ENCODE peak calls at places on chromosomes 2 and 18, in seven cellular contexts. S is K562, I is HCT116, Q is SK-N-SH, O is H1, D is GM12878, G is HepG2. J is an unnamed sample.

GRCh38 chr2:119694994-119695521 is 16.1 kb downstream of the TMEM177 start:
- DNase-seq in G (peak), O (no peak), S (no peak), D (no peak), Q (no peak), I (no peak), J (no peak)

GRCh38 chr2:70616168-70616694 is 62.6 kb upstream of the TGFA start:
- DNase-seq in O (no peak), I (no peak), D (no peak), Q (no peak), G (no peak), S (no peak), J (peak)

GRCh38 chr2:7671312-7671711 is 754.1 kb downstream of the RNF144A start:
- DNase-seq in D (no peak), O (no peak), I (no peak), S (no peak), G (no peak), Q (no peak), J (no peak)

GRCh38 chr2:112644933-112645395 is 775 bp upstream of the SLC20A1 start:
- DNase-seq in G (no peak), S (no peak), I (no peak), Q (no peak), D (no peak), O (no peak), J (peak)

GRCh38 chr2:138877421-138877820 is 97.2 kb upstream of the NXPH2 start:
- DNase-seq in O (no peak), S (no peak), I (no peak), Q (no peak), D (no peak), G (no peak), J (no peak)

GRCh38 chr18:9053814-9054213 is 48.7 kb upstream of the NDUFV2 start:
- DNase-seq in G (no peak), S (no peak), Q (no peak), D (no peak), O (no peak), I (no peak), J (no peak)

GRCh38 chr18:54148151-54148550 is 76.3 kb downstream of the MBD2 start:
- DNase-seq in Q (no peak), S (no peak), O (no peak), I (no peak), G (no peak), D (no peak), J (no peak)

GRCh38 chr2:43270461-43270860 is 44.1 kb upstream of the ZFP36L2 start:
- DNase-seq in Q (no peak), I (no peak), D (no peak), O (no peak), G (no peak), S (no peak), J (no peak)

GRCh38 chr2:2668681-2669265 is 337.7 kb upstream of the MYT1L start:
- DNase-seq in I (no peak), O (no peak), G (no peak), D (no peak), Q (no peak), S (no peak), J (no peak)

GRCh38 chr18:42131940-42132244 is 176.9 kb downstream of the PIK3C3 start:
- DNase-seq in Q (no peak), S (no peak), G (no peak), I (no peak), D (no peak), O (no peak), J (no peak)

GRCh38 chr2:124915567-124915966 is 890.5 kb downstream of the CNTNAP5 start:
- DNase-seq in D (no peak), S (no peak), O (no peak), Q (no peak), I (no peak), G (no peak), J (peak)

GRCh38 chr2:43879261-43879660 is 40.5 kb downstream of the ABCG8 start:
- DNase-seq in O (no peak), I (no peak), G (no peak), D (no peak), S (no peak), Q (no peak), J (no peak)

GRCh38 chr2:206323486-206323885 is 49.0 kb downstream of the ZDBF2 start:
- DNase-seq in I (peak), Q (no peak), G (no peak), O (no peak), D (no peak), S (no peak), J (no peak)

GRCh38 chr2:238727585-238728321 is 120.1 kb upstream of the TWIST2 start:
- DNase-seq in Q (no peak), D (no peak), G (no peak), I (no peak), O (no peak), S (no peak), J (no peak)

GRCh38 chr18:3279201-3280185 is 17.6 kb downstream of the MYL12B start:
- DNase-seq in Q (no peak), S (no peak), D (no peak), G (no peak), I (no peak), O (no peak), J (no peak)

GRCh38 chr2:47086571-47086970 is 68.5 kb downstream of the STPG4 start:
- DNase-seq in D (no peak), O (no peak), G (no peak), S (no peak), Q (peak), I (no peak), J (no peak)

GRCh38 chr2:33366473-33366872 is 110.0 kb upstream of the RASGRP3 start:
- DNase-seq in O (no peak), I (no peak), G (no peak), Q (no peak), S (no peak), D (no peak), J (peak)

DNA sequence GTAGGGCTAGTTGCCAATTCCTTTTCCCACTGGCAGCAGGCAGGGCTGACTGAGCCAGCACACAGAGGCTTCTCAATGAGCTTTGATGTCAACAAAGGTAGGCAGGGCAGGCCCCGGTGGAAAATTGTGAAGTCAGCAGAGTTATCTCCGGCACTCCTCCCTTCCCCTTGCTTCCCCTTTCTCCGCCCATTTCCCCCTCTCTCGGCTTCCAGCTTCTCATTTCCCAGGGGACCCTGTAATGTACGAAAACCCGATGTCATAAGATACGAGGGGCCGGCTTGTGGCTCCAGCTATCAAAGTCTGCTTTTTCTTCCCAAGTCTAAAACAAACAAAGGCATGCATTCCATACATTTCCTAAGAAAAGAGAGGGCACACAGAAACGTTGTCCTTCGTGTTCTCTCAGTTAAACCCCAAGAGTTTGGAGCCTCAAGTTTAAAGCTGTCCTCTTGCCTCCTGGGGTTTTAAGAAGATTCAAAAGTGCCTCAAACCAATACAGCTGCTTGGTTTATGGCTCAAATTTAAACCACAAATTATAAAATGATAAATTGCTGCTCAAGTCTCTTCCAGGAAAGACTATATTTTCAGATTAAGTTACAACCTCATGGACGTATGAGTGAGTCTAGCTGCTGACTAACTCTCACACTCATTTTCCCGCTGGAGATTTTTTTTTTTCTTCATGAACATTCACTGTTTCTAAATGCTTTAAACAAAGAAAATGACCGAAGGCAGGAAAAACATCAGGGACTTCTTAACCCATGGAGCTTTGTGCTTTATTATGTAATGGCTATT is 27.3 kb upstream of the EML4 start:
- DNase-seq in D (no peak), I (no peak), Q (peak), S (peak), G (peak), O (no peak), J (no peak)
- TF ChIP-seq JUND in D (no peak), I (no peak), Q (peak), S (peak), G (no peak), O (no peak), J (no peak)

GRCh38 chr2:240783819-240784621 is 36.0 kb downstream of the KIF1A start:
- DNase-seq in G (no peak), S (no peak), O (no peak), Q (no peak), I (no peak), D (no peak), J (no peak)

GRCh38 chr2:240784629-240785423 is 35.2 kb downstream of the KIF1A start:
- DNase-seq in S (no peak), O (no peak), G (no peak), Q (no peak), D (no peak), I (no peak), J (no peak)

GRCh38 chr2:240786355-240786841 is 33.6 kb downstream of the KIF1A start:
- DNase-seq in I (no peak), G (no peak), S (no peak), Q (no peak), O (no peak), D (no peak), J (no peak)

GRCh38 chr2:240786871-240787311 is 33.1 kb downstream of the KIF1A start:
- DNase-seq in S (no peak), O (no peak), D (no peak), I (no peak), Q (no peak), G (no peak), J (no peak)

GRCh38 chr2:240785424-240786335 is 34.3 kb downstream of the KIF1A start:
- DNase-seq in S (peak), Q (no peak), I (no peak), O (no peak), G (no peak), D (no peak), J (no peak)
- TF ChIP-seq JUND in S (no peak), Q (no peak), I (no peak), O (no peak), G (no peak), D (no peak), J (no peak)

GRCh38 chr2:220432645-220433044 is 805.2 kb downstream of the SLC4A3 start:
- DNase-seq in O (no peak), S (no peak), I (no peak), G (no peak), Q (no peak), D (peak), J (no peak)
- TF ChIP-seq JUND in O (no peak), S (no peak), I (no peak), G (no peak), Q (no peak), D (no peak), J (no peak)

DNA sequence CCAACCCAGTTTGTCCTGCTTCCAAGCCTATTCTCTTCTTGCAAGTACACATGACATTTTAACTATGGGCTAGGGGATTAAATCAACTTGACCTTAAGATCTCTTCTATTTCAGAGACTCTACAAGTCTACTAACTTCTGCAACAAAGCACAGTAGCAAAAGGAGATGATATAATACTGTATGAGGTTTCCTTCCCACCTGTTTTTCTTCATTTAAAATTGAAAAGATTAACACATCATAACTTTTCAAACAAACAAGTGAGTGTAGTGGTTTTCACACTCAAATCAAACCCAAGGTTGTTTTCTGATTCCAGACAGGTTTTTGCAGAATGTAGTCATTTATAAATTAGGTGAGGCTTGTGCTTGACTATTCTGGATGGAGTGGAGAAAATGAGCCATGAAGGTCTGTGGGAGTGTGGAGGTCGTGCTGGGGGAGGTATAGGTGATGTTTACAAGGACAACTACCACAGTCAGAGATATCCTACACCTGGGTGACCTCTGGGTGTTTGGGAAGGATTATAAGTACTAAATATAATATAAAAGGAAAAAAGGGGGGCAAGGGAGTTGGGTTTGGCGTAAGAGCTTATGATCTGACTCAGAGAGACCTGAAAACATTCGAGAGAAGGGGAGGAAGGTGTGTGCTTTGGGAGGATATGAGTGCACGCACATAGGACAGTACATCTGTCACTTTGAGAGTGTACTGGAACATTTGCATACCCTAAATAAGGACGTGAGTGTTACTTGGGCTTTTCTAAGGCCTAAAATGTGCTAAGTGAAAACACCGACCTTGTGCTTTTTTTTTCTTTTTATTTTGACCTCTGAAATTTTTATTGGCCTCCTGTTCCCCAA is 57.2 kb downstream of the CD28 start:
- DNase-seq in G (no peak), I (no peak), Q (no peak), S (no peak), O (no peak), D (no peak), J (no peak)
- TF ChIP-seq JUND in G (no peak), I (no peak), Q (no peak), S (no peak), O (no peak), D (no peak), J (no peak)

J was measured in T47D.